ENCODE peak calls at places on chromosomes 3 and 15, in nine cellular contexts. C is amygdala, S is hepatic stellate cell, M is NCI-H2081 treated with DMSO at 0.1 percent for 48 hours, D is heart right ventricle, B is prostate gland, U is caudate nucleus, Y is left cardiac atrium, W is anterior cingulate cortex. N is an unnamed sample.

GRCh38 chr3:19972056-19972455 is 25.2 kb downstream of the RAB5A start:
- DNase-seq in S (no peak), D (no peak), W (no peak), B (no peak), U (no peak), C (no peak), M (no peak), Y (no peak), N (no peak)

GRCh38 chr3:144677118-144677517 is 705.5 kb downstream of the DIPK2A start:
- DNase-seq in U (no peak), D (no peak), C (no peak), S (no peak), Y (no peak), M (no peak), W (no peak), B (no peak), N (no peak)

GRCh38 chr15:75364881-75365280 is 3.5 kb downstream of the MAN2C1 start:
- DNase-seq in S (no peak), D (no peak), M (no peak), Y (no peak), U (no peak), C (no peak), B (no peak), W (no peak), N (no peak)

GRCh38 chr15:57156210-57156887 is 220.0 kb upstream of the CGNL1 start:
- DNase-seq in U (peak; percentile 24), S (no peak), C (no peak), Y (no peak), B (no peak), D (no peak), W (no peak), M (no peak), N (peak; percentile 70)

GRCh38 chr15:67062365-67062985 is 2.9 kb upstream of the SMAD3 start:
- DNase-seq in U (no peak), B (no peak), Y (no peak), M (no peak), D (no peak), W (no peak), C (no peak), S (no peak), N (no peak)

GRCh38 chr3:194824676-194825075 is 139.0 kb downstream of the FAM43A start:
- DNase-seq in S (peak; percentile 21), B (no peak), U (no peak), C (no peak), Y (peak; percentile 65), M (no peak), W (peak; percentile 15), D (peak; percentile 87), N (no peak)

GRCh38 chr3:14920536-14920935 is 26.8 kb upstream of the NR2C2 start:
- DNase-seq in S (no peak), D (no peak), B (no peak), W (no peak), M (no peak), U (no peak), C (no peak), Y (no peak), N (no peak)

GRCh38 chr3:45343947-45344346 is 44.4 kb upstream of the LARS2 start:
- DNase-seq in W (no peak), Y (no peak), C (no peak), B (no peak), D (no peak), S (no peak), M (no peak), U (no peak), N (no peak)

GRCh38 chr3:164779816-164780215 is 298.5 kb downstream of the SI start:
- DNase-seq in W (no peak), M (peak; percentile 61), C (no peak), Y (no peak), D (no peak), U (no peak), B (no peak), S (no peak), N (no peak)